ENCODE peak calls at places on chromosomes 13 and 19, in ten cellular contexts. S is GM23338, B is activated B cell treated with CpG ODN at 0.5 μM for 24 hours, R is endothelial cell of umbilical vein, K is lower leg skin, Z is upper lobe of left lung, W is NCI-H1417, U is ovary, C is testis, J is choroid plexus epithelial cell. D is an unnamed sample.

GRCh38 chr19:33465834-33466233 is 55.8 kb downstream of the PEPD start:
- DNase-seq in K (no peak), S (no peak), W (peak; percentile 6), R (no peak), B (no peak), U (no peak), J (no peak), C (no peak), Z (no peak), D (peak; percentile 39)

GRCh38 chr13:37777676-37778075 is 91.9 kb downstream of the TRPC4 start:
- DNase-seq in Z (no peak), U (no peak), R (no peak), C (no peak), B (no peak), S (no peak), W (no peak), J (no peak), K (no peak), D (no peak)

GRCh38 chr19:40742477-40742876 is 7.8 kb downstream of the ACTMAP start:
- DNase-seq in J (no peak), B (no peak), R (no peak), U (no peak), Z (no peak), C (no peak), W (no peak), K (peak; percentile 86), S (no peak), D (no peak)

GRCh38 chr13:43269037-43269476 is 245.7 kb downstream of the DNAJC15 start:
- DNase-seq in J (peak; percentile 96), W (no peak), U (peak; percentile 44), K (no peak), C (no peak), Z (peak; percentile 62), B (no peak), R (peak; percentile 87), S (no peak), D (no peak)

GRCh38 chr13:32587014-32587773 is 942 bp downstream of the PDS5B start:
- DNase-seq in R (peak; percentile 71), J (peak; percentile 76), W (peak; percentile 76), C (peak; percentile 82), U (peak; percentile 76), Z (peak; percentile 86), S (peak; percentile 76), K (peak; percentile 92), B (peak; percentile 48), D (peak; percentile 51)

GRCh38 chr13:101013245-101013644 is 338.6 kb upstream of the TMTC4 start:
- DNase-seq in K (no peak), B (no peak), R (no peak), C (no peak), Z (no peak), W (no peak), U (no peak), S (no peak), J (no peak), D (no peak)

GRCh38 chr13:20230913-20231838 is 943 bp downstream of the GJB6 start:
- DNase-seq in J (no peak), S (peak; percentile 48), W (no peak), Z (no peak), K (no peak), R (no peak), U (no peak), C (no peak), B (no peak), D (peak; percentile 9)

GRCh38 chr13:31755803-31756212 is 16.5 kb downstream of the RXFP2 start:
- DNase-seq in R (no peak), W (no peak), U (no peak), J (peak; percentile 20), K (no peak), S (no peak), C (no peak), Z (no peak), B (no peak), D (no peak)

GRCh38 chr13:112868308-112868707 is 100.7 kb upstream of the MCF2L start:
- DNase-seq in K (peak; percentile 46), W (no peak), J (no peak), R (no peak), Z (no peak), B (no peak), S (no peak), U (peak; percentile 1), C (no peak), D (no peak)

GRCh38 chr13:42038661-42039456 is 9.6 kb upstream of the DGKH start:
- DNase-seq in Z (no peak), R (no peak), K (no peak), U (no peak), W (no peak), J (no peak), B (no peak), S (no peak), C (no peak), D (no peak)

GRCh38 chr19:9645466-9645865 is 24.4 kb upstream of the ZNF561 start:
- DNase-seq in K (no peak), S (no peak), U (no peak), B (no peak), C (no peak), Z (no peak), R (no peak), W (peak; percentile 5), J (peak; percentile 4), D (peak; percentile 12)

GRCh38 chr13:29459818-29460335 is 135.6 kb downstream of the SLC7A1 start:
- DNase-seq in Z (no peak), S (no peak), B (no peak), K (no peak), J (no peak), C (no peak), R (no peak), U (no peak), W (no peak), D (no peak)

GRCh38 chr19:31220540-31220939 is 128.7 kb downstream of the TSHZ3 start:
- DNase-seq in W (no peak), J (peak; percentile 38), C (no peak), S (peak; percentile 65), B (no peak), R (no peak), K (no peak), U (no peak), Z (no peak), D (no peak)

GRCh38 chr19:50969413-50969760 is at the start of gene KLK6:
- DNase-seq in U (no peak), S (no peak), K (no peak), W (no peak), B (no peak), J (no peak), C (no peak), Z (no peak), R (no peak), D (no peak)

GRCh38 chr19:2113436-2114211 is 16.9 kb downstream of the IZUMO4 start:
- DNase-seq in W (no peak), K (no peak), U (no peak), J (peak; percentile 21), S (no peak), C (no peak), B (no peak), Z (no peak), R (no peak), D (peak; percentile 78)

GRCh38 chr19:1289395-1290244 is 3.9 kb downstream of the EFNA2 start:
- DNase-seq in B (no peak), K (no peak), C (no peak), U (no peak), S (no peak), Z (no peak), J (no peak), R (no peak), W (no peak), D (no peak)

GRCh38 chr13:25171517-25172302 is at the start of gene AMER2:
- DNase-seq in R (peak; percentile 21), S (peak; percentile 37), W (peak; percentile 80), U (no peak), C (peak; percentile 72), Z (no peak), B (no peak), J (peak; percentile 8), K (no peak), D (peak; percentile 91)

GRCh38 chr19:29675650-29676186 is 10.5 kb downstream of the PLEKHF1 start:
- DNase-seq in W (no peak), S (no peak), U (no peak), C (no peak), R (no peak), Z (peak; percentile 11), B (no peak), J (no peak), K (no peak), D (no peak)

GRCh38 chr19:2731181-2732117 is 8.4 kb downstream of the SLC39A3 start:
- DNase-seq in R (no peak), C (no peak), U (no peak), J (no peak), W (no peak), Z (no peak), K (no peak), B (no peak), S (no peak), D (no peak)

GRCh38 chr13:96629331-96629730 is 364.9 kb downstream of the OXGR1 start:
- DNase-seq in Z (no peak), R (peak; percentile 29), C (no peak), W (peak; percentile 11), J (no peak), S (no peak), U (no peak), B (no peak), K (no peak), D (no peak)

GRCh38 chr13:41026806-41027205 is 7.7 kb upstream of the ELF1 start:
- DNase-seq in C (no peak), K (no peak), U (no peak), B (no peak), S (no peak), Z (no peak), W (no peak), J (no peak), R (no peak), D (no peak)

GRCh38 chr19:47095707-47096704 is 17.6 kb downstream of the ZC3H4 start:
- DNase-seq in W (no peak), C (peak; percentile 53), J (peak; percentile 37), B (no peak), K (peak; percentile 94), U (peak; percentile 49), Z (peak; percentile 95), R (no peak), S (peak; percentile 41), D (no peak)

GRCh38 chr19:19120308-19121156 is 17.7 kb downstream of the TMEM161A start:
- DNase-seq in Z (no peak), J (peak; percentile 97), S (peak; percentile 99), B (no peak), U (peak; percentile 99), R (peak; percentile 22), K (no peak), C (peak; percentile 82), W (peak; percentile 16), D (peak; percentile 27)

GRCh38 chr19:39501340-39501739 is 2.6 kb downstream of the DLL3 start:
- DNase-seq in C (no peak), Z (no peak), B (no peak), K (no peak), J (no peak), S (no peak), U (no peak), W (no peak), R (no peak), D (no peak)

GRCh38 chr13:33174980-33175379 is 110.6 kb downstream of the STARD13 start:
- DNase-seq in W (no peak), J (no peak), K (no peak), C (no peak), S (no peak), R (no peak), U (no peak), Z (no peak), B (no peak), D (no peak)

D was measured in cerebellar cortex.